ENCODE peak calls at places on chromosomes 3 and 15, in nine cellular contexts. B, M, C, D, S, Z, R, L and J are unnamed samples.

GRCh38 chr15:36778516-36778915 is 199.1 kb downstream of the CDIN1 start:
- DNase-seq in S (no peak), L (no peak), R (peak), C (no peak), M (no peak), D (no peak), Z (no peak), B (no peak), J (no peak)

GRCh38 chr3:113536627-113537101 is 4.3 kb downstream of the SIDT1 start:
- DNase-seq in L (peak), Z (no peak), D (no peak), S (no peak), M (no peak), B (no peak), C (no peak), R (no peak), J (no peak)

GRCh38 chr15:100334905-100335304 is 6.9 kb downstream of the ADAMTS17 start:
- DNase-seq in L (no peak), S (no peak), C (no peak), R (no peak), D (no peak), B (no peak), Z (no peak), M (no peak), J (no peak)

GRCh38 chr3:52006017-52006819 is 10.5 kb upstream of the RPL29 start:
- DNase-seq in R (no peak), B (no peak), S (no peak), M (no peak), L (no peak), C (no peak), Z (no peak), D (no peak), J (no peak)

GRCh38 chr15:38795471-38796245 is 231.0 kb upstream of the RASGRP1 start:
- DNase-seq in D (no peak), Z (no peak), R (peak), S (no peak), L (no peak), M (no peak), B (no peak), C (no peak), J (no peak)

GRCh38 chr3:183359036-183359435 is 69.4 kb downstream of the MCF2L2 start:
- DNase-seq in D (no peak), L (no peak), B (no peak), R (no peak), Z (no peak), C (no peak), M (no peak), S (no peak), J (no peak)

GRCh38 chr3:133924041-133924440 is 28.4 kb upstream of the RAB6B start:
- DNase-seq in Z (no peak), C (no peak), D (no peak), S (no peak), R (peak), B (no peak), M (no peak), L (no peak), J (no peak)

GRCh38 chr3:79039192-79039591 is 728.6 kb downstream of the ROBO1 start:
- DNase-seq in Z (no peak), M (no peak), B (no peak), S (no peak), D (no peak), R (peak), C (no peak), L (no peak), J (no peak)

GRCh38 chr3:36669763-36670162 is 94.6 kb downstream of the DCLK3 start:
- DNase-seq in M (no peak), R (no peak), L (no peak), C (no peak), D (no peak), B (no peak), Z (no peak), S (no peak), J (no peak)

GRCh38 chr3:153357436-153357835 is 195.4 kb downstream of the RAP2B start:
- DNase-seq in C (no peak), Z (no peak), L (no peak), D (no peak), S (no peak), B (no peak), R (no peak), M (no peak), J (no peak)

GRCh38 chr3:99875573-99875924 is 57.9 kb downstream of the CMSS1 start:
- DNase-seq in R (peak), M (no peak), S (no peak), Z (no peak), C (no peak), B (no peak), L (no peak), D (no peak), J (no peak)

GRCh38 chr15:78438595-78439285 is 724 bp downstream of the IREB2 start:
- DNase-seq in D (no peak), M (no peak), R (no peak), S (no peak), Z (no peak), C (no peak), L (no peak), B (no peak), J (no peak)
- TF ChIP-seq POLR2A in D (no peak), M (no peak), R (no peak), S (no peak), Z (no peak), C (no peak), L (no peak), B (no peak), J (no peak)

GRCh38 chr15:56244811-56245576 is 1.3 kb upstream of the RFX7 start:
- DNase-seq in L (peak), M (peak), D (no peak), C (peak), Z (peak), S (peak), B (peak), R (no peak), J (no peak)
- TF ChIP-seq POLR2A in L (no peak), M (no peak), D (no peak), C (no peak), Z (no peak), S (no peak), B (no peak), R (no peak), J (no peak)

DNA sequence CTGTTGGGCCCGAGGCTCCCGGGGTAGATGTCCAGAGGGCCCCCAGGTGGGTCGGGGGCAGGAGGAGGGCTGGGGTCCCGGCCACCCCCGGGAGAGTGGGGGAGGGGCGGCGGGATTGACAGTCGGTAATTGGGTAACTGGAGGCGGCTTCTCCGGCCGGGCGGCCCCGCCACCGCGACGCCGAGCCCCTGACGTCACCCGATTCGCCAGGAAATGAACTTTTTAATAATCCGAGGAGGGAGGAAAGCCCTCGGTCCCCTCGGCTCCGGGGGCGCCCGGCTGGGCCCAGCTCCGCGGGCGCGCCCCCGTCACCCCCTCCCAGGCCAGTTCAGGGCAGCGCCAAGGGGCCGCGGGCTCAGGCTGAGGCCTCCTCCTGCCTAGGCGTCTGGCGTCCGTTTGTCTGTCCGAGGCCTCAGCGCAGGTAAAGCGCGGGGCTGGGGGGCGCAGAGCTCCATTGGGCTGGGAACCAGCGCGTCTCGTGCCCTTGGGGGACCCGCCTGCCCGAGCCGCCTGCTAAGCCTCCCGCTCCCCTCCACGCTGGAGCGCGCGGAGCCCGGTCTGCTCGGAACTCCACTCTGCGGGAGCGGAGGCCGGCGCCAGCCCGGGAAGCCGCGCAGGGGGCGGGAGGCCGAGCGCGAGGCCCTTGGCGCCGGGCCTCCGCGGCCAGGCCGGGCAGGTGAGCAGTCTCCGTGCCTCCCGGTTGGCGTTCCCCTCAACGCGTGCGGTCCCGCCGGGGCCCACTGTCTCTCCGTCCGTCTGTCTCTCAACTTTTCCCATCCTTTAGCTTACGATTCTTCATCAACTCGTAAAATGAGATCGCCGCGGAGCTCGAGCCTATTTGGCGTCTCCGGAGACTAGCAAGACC is 3.8 kb downstream of the GATA2 start:
- DNase-seq in D (no peak), B (peak), S (peak), M (peak), C (no peak), L (no peak), Z (no peak), R (no peak), J (peak)
- TF ChIP-seq POLR2A in D (no peak), B (peak), S (no peak), M (peak), C (peak), L (no peak), Z (no peak), R (no peak), J (peak)

GRCh38 chr3:58332575-58333179 is at the start of gene PXK:
- DNase-seq in C (peak), B (peak), D (peak), M (peak), S (peak), L (peak), Z (peak), R (peak), J (peak)
- TF ChIP-seq POLR2A in C (peak), B (peak), D (peak), M (peak), S (no peak), L (no peak), Z (peak), R (peak), J (no peak)

GRCh38 chr3:123799544-123800351 is 84.4 kb downstream of the MYLK start:
- DNase-seq in S (peak), R (peak), C (peak), B (no peak), Z (peak), M (no peak), D (no peak), L (peak), J (no peak)
- TF ChIP-seq POLR2A in S (no peak), R (no peak), C (no peak), B (no peak), Z (peak), M (no peak), D (no peak), L (peak), J (no peak)

DNA sequence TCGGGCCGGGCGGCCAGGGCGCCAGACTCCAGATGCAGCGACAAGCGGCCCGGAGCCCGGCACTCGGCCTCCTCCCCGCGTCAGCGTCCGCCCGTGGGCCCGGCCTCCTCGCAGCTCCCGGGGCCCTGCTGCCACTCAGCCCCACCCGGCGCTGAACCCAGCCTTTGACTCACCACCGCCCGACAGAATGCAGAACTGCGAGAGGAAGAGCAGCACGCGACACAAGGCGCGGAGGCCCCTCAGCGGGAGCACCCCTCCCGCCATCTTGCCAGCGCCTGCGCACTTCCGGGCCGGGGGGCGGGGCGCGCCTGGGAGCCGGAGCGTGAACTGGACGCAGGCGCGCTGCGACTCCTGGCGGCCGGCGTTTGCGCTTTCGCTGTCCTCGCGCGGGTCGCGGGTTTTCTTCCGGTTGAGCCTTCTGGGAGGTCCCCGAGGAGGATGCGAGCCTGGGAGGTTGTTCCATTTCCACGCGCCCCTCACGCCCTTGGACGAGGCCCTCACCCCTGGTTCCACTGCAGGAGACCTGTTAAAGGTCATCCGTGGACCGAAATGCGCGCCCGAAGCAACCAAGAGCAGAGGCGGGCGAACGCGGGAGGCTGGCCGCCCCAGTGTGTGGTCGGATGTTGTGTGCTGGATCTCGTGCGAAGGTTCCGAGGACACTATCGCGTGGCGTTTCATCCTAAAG is at the start of gene TM2D3:
- DNase-seq in R (peak), S (peak), M (peak), Z (peak), C (peak), B (peak), L (peak), D (peak), J (peak)
- TF ChIP-seq POLR2A in R (peak), S (peak), M (peak), Z (peak), C (peak), B (peak), L (peak), D (peak), J (peak)